ENCODE peak calls at places on chromosomes 4 and X, in five cellular contexts. J is gastrocnemius medialis, P is PC-3, E is upper lobe of right lung, G is bronchial epithelial cell. L is an unnamed sample.

GRCh38 chrX:15838017-15838416 is 16.6 kb downstream of the AP1S2 start:
- DNase-seq in G (no peak), J (no peak), E (no peak), P (peak), L (peak)

GRCh38 chrX:115183980-115184379 is 5.2 kb upstream of the RBMXL3 start:
- DNase-seq in G (no peak), E (no peak), P (peak), J (no peak), L (no peak)

GRCh38 chrX:327660-328126 is 9.1 kb upstream of the GTPBP6 start:
- DNase-seq in G (no peak), J (no peak), E (peak), P (no peak), L (no peak)

GRCh38 chrX:154444001-154444754 is at the start of gene FAM50A:
- DNase-seq in J (peak), G (peak), E (peak), P (peak), L (peak)

GRCh38 chr4:1670279-1670678 is 13.8 kb downstream of the FAM53A start:
- DNase-seq in E (no peak), J (no peak), G (no peak), P (no peak), L (no peak)

GRCh38 chr4:11428161-11428700 is 463 bp downstream of the HS3ST1 start:
- DNase-seq in P (no peak), J (no peak), E (no peak), G (peak), L (no peak)

GRCh38 chr4:57405359-57405758 is 295.2 kb upstream of the IGFBP7 start:
- DNase-seq in G (peak), E (no peak), P (peak), J (no peak), L (peak)

GRCh38 chr4:77669911-77670590 is 64.4 kb downstream of the CXCL13 start:
- DNase-seq in E (no peak), J (no peak), G (no peak), P (no peak), L (no peak)

GRCh38 chrX:20718592-20718991 is 451.9 kb upstream of the RPS6KA3 start:
- DNase-seq in G (no peak), J (no peak), P (no peak), E (no peak), L (no peak)

GRCh38 chr4:99507762-99508161 is 3.1 kb upstream of the C4orf17 start:
- DNase-seq in G (peak), E (no peak), J (no peak), P (peak), L (peak)

GRCh38 chr4:26978387-26979071 is 117.9 kb downstream of the STIM2 start:
- DNase-seq in P (no peak), G (no peak), E (no peak), J (no peak), L (no peak)

GRCh38 chr4:141797966-141798365 is 161.6 kb downstream of the IL15 start:
- DNase-seq in E (no peak), P (peak), G (peak), J (no peak), L (no peak)

GRCh38 chr4:54015421-54016065 is 48.9 kb downstream of the CHIC2 start:
- DNase-seq in P (no peak), G (no peak), E (no peak), J (no peak), L (no peak)

GRCh38 chr4:170089274-170089742 is 448 bp downstream of the AADAT start:
- DNase-seq in P (peak), E (no peak), J (no peak), G (peak), L (peak)

GRCh38 chrX:32673193-32673592 is 538.2 kb downstream of the DMD start:
- DNase-seq in J (no peak), P (peak), G (peak), E (no peak), L (peak)

GRCh38 chrX:20143539-20143938 is 1.9 kb upstream of the EIF1AX start:
- DNase-seq in E (no peak), J (no peak), P (no peak), G (no peak), L (no peak)

GRCh38 chr4:5812506-5813229 is 80.2 kb downstream of the CRMP1 start:
- DNase-seq in P (peak), G (peak), E (no peak), J (no peak), L (peak)

GRCh38 chrX:143306991-143307965 is 210.0 kb downstream of the SPANXN3 start:
- DNase-seq in P (no peak), J (no peak), E (no peak), G (no peak), L (no peak)

GRCh38 chr4:91621446-91621845 is 682.3 kb upstream of the GRID2 start:
- DNase-seq in J (no peak), G (peak), E (no peak), P (peak), L (no peak)

GRCh38 chr4:100289980-100290379 is 99.7 kb upstream of the DDIT4L start:
- DNase-seq in E (no peak), J (no peak), G (peak), P (peak), L (no peak)

GRCh38 chr4:121913667-121914066 is 38.2 kb downstream of the TRPC3 start:
- DNase-seq in G (no peak), J (no peak), E (no peak), P (no peak), L (no peak)

GRCh38 chrX:153766098-153766817 is 2.2 kb downstream of the PLXNB3 start:
- DNase-seq in E (peak), G (peak), P (peak), J (no peak), L (peak)

GRCh38 chr4:128521634-128522253 is 234.1 kb upstream of the PGRMC2 start:
- DNase-seq in J (no peak), E (no peak), G (peak), P (peak), L (no peak)

GRCh38 chrX:110146521-110146920 is 143.6 kb downstream of the TMEM164 start:
- DNase-seq in E (no peak), G (peak), J (no peak), P (peak), L (peak)

GRCh38 chr4:106704253-106704870 is 331.8 kb downstream of the DKK2 start:
- DNase-seq in G (peak), E (no peak), P (no peak), J (no peak), L (no peak)

GRCh38 chrX:119251381-119251780 is 15.3 kb downstream of the PGRMC1 start:
- DNase-seq in J (no peak), P (no peak), E (no peak), G (no peak), L (no peak)

GRCh38 chr4:129095811-129096454 is at the start of gene C4orf33:
- DNase-seq in J (peak), G (peak), P (peak), E (peak), L (peak)

GRCh38 chrX:100447563-100448397 is 37.7 kb upstream of the PCDH19 start:
- DNase-seq in E (no peak), P (peak), G (peak), J (no peak), L (peak)

GRCh38 chr4:185358514-185359433 is 37.0 kb downstream of the LRP2BP start:
- DNase-seq in G (peak), P (peak), J (no peak), E (no peak), L (no peak)

GRCh38 chr4:39480251-39480650 is 21.4 kb downstream of the LIAS start:
- DNase-seq in J (no peak), P (no peak), G (no peak), E (no peak), L (no peak)

GRCh38 chrX:22134681-22135080 is 102.6 kb downstream of the PHEX start:
- DNase-seq in E (no peak), J (no peak), G (peak), P (peak), L (peak)

GRCh38 chr4:42412251-42412650 is 15.0 kb downstream of the SHISA3 start:
- DNase-seq in P (peak), J (no peak), G (peak), E (no peak), L (peak)

GRCh38 chr4:153651041-153651960 is 32.8 kb upstream of the TLR2 start:
- DNase-seq in P (peak), G (peak), J (peak), E (peak), L (peak)

GRCh38 chr4:186627226-186627865 is 72.0 kb upstream of the MTNR1A start:
- DNase-seq in G (peak), E (no peak), P (no peak), J (no peak), L (peak)

GRCh38 chrX:12548341-12548740 is 242.9 kb upstream of the PRPS2 start:
- DNase-seq in E (no peak), G (no peak), J (no peak), P (no peak), L (no peak)

GRCh38 chr4:3320361-3321023 is 27.7 kb downstream of the RGS12 start:
- DNase-seq in J (peak), P (no peak), E (peak), G (no peak), L (no peak)

GRCh38 chrX:34559325-34559724 is 97.8 kb downstream of the TMEM47 start:
- DNase-seq in G (peak), E (no peak), P (no peak), J (no peak), L (peak)

GRCh38 chr4:88523325-88524129 is at the start of gene PYURF:
- DNase-seq in P (peak), J (peak), G (peak), E (peak), L (peak)

GRCh38 chr4:89834486-89835209 is 2.3 kb downstream of the SNCA start:
- DNase-seq in P (no peak), G (no peak), J (no peak), E (no peak), L (no peak)
- TF ChIP-seq CTCF in P (no peak), G (no peak), J (no peak), E (no peak), L (no peak)

GRCh38 chrX:41480508-41481260 is 33.5 kb downstream of the NYX start:
- DNase-seq in J (no peak), G (no peak), P (no peak), E (peak), L (no peak)

GRCh38 chrX:41482153-41482850 is 35.2 kb downstream of the NYX start:
- DNase-seq in J (no peak), G (no peak), E (no peak), P (no peak), L (peak)

GRCh38 chrX:41475611-41476241 is 28.6 kb downstream of the NYX start:
- DNase-seq in P (no peak), G (no peak), E (no peak), J (no peak), L (no peak)

GRCh38 chrX:41478397-41478911 is 31.3 kb downstream of the NYX start:
- DNase-seq in E (no peak), P (peak), J (no peak), G (no peak), L (no peak)

DNA sequence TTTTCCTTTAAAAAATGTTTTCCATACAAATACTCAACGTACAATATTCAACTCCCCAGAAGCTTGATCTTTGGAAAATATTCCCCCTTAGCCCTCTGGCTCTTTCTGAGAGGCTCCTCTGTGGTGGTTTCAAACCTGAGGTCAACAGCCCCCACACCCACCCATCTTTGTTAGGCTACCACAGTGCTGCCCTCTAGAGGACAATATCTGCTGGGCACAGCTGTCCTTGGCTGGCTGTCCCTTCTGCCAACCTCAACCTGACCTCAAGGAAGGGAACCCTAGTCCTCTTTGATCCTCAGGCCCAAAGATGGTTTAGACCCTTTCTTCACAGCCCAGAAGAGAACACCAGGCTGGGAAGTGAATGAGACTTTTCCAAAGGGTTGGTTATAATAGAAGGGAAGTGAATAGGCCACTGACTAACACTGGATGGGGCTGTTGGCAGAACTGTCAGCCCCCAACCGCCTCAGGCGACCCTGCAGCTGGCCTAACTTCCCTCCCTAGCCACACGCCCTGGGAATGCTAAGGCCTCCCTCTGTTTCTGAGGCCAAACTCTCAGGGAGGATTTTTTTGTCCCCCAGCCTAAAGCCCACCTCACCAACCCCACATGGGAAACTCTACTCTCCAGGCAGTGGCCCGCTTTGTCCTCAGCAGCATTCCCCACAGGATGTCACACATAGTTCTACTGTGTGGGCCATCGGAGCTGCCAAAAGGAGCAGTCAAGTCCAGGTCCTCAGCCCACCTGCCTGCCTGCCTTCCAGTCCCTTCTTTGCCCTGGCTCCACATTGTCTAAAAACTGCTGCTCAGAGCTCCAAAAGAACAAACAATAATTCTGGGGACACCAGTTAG is 34.3 kb downstream of the NYX start:
- DNase-seq in G (peak), E (no peak), J (peak), P (peak), L (peak)
- TF ChIP-seq CTCF in G (peak), E (peak), J (no peak), P (peak), L (peak)

GRCh38 chr4:180962268-180962667 is 1280.9 kb upstream of the TENM3 start:
- DNase-seq in J (no peak), E (no peak), G (no peak), P (no peak), L (no peak)

GRCh38 chr4:180960758-180961401 is 1282.3 kb upstream of the TENM3 start:
- DNase-seq in G (no peak), J (no peak), E (no peak), P (no peak), L (peak)
- TF ChIP-seq CTCF in G (no peak), J (no peak), E (no peak), P (no peak), L (no peak)

GRCh38 chr4:7462509-7462971 is 27.8 kb upstream of the PSAPL1 start:
- DNase-seq in G (peak), J (no peak), P (peak), E (no peak), L (peak)
- TF ChIP-seq CTCF in G (peak), J (no peak), P (peak), E (no peak), L (peak)

GRCh38 chrX:45952030-45952429 is 593.2 kb downstream of the ZNF674 start:
- DNase-seq in P (peak), G (peak), E (no peak), J (no peak), L (no peak)
- TF ChIP-seq CTCF in P (peak), G (no peak), E (no peak), J (no peak), L (no peak)

GRCh38 chr4:86613734-86614133 is 19.6 kb downstream of the PTPN13 start:
- DNase-seq in J (no peak), E (no peak), G (no peak), P (no peak), L (no peak)

GRCh38 chr4:86606809-86607208 is 12.7 kb downstream of the PTPN13 start:
- DNase-seq in J (no peak), G (no peak), P (no peak), E (no peak), L (no peak)

GRCh38 chr4:86603486-86603885 is 9.4 kb downstream of the PTPN13 start:
- DNase-seq in P (no peak), E (no peak), G (no peak), J (no peak), L (no peak)

GRCh38 chr4:86608757-86609375 is 14.8 kb downstream of the PTPN13 start:
- DNase-seq in E (no peak), J (no peak), P (no peak), G (no peak), L (no peak)
- TF ChIP-seq CTCF in E (no peak), J (no peak), P (no peak), G (no peak), L (no peak)

DNA sequence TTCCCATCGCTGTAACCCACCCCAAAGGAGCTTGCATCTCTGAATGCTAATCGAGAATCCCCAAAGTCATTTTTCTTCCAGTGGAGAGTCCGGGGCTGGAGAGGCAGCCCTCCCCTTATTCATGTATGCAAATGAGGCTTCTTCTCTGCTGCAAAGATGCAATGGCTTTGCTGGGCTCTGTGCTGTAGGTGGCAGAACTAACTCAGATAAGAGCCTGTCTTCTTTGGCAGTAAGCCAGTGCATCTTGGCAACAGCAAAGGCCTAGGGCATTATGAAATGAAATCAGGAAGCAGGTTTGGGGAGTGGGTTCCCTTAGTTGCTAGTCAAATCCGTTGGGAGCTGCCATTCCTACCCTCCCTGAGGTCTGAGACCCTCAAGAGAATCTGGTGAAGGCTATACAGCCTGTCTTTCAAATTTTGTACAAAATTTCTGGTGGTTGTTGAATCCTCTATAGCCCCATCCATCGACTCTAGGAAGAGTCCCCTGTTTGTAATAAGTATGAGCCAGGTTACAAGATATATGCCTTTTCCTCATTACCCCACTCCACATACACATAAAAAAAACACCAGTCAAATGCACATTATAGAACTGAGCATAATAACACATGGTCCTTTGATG is 290.6 kb upstream of the TAPT1 start:
- DNase-seq in P (peak), E (no peak), G (no peak), J (no peak), L (peak)
- TF ChIP-seq CTCF in P (peak), E (peak), G (no peak), J (no peak), L (peak)

DNA sequence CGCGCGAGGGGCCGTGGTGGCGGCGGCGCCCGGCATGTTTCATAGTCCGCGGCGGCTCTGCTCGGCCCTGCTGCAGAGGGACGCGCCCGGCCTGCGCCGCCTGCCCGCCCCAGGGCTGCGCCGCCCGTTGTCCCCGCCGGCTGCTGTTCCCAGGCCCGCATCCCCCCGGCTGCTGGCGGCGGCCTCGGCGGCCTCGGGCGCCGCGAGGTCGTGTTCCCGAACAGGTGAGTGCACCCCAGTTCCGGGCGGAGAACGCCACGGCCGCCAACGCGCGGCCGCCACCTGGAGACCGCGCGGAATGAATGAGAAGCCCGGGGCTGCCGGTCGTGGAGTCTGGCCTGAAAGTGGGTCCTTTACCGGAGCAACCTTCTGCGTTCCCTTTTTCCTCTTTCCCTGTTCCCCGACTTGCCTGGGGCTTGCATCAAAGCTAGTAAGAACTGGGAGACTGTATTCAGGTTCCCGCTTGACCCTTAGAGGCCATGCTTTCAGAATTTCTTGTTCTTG is 419 bp downstream of the NOCT start:
- DNase-seq in E (peak), P (no peak), G (no peak), J (peak), L (peak)
- TF ChIP-seq CTCF in E (no peak), P (no peak), G (no peak), J (no peak), L (no peak)

GRCh38 chrX:23623797-23624196 is 43.5 kb upstream of the PRDX4 start:
- DNase-seq in J (no peak), P (no peak), E (no peak), G (no peak), L (no peak)

GRCh38 chrX:23631136-23631535 is 36.2 kb upstream of the PRDX4 start:
- DNase-seq in P (no peak), G (no peak), J (no peak), E (no peak), L (no peak)

GRCh38 chrX:23621621-23622265 is 45.5 kb upstream of the PRDX4 start:
- DNase-seq in E (no peak), J (peak), P (no peak), G (no peak), L (no peak)

DNA sequence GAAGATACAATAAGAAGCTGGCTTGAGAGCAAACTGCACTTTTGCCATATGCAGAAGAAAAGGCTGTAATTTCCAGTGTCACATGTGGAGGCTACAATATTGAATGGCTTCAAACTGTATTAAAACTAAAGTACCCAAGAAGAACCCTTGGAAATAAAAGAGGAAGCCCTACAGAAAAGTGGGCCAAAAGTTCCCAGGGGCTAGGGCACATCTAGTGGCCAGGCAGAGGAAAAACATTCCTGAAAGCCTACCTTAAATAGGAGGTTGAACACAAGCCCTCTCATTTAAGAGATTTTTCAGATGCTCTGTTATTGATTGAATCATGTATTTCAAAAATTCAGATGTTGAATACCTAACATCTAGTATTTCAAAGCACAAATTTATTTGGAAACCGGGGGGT is 40.6 kb upstream of the PRDX4 start:
- DNase-seq in P (no peak), J (no peak), G (no peak), E (no peak), L (no peak)
- TF ChIP-seq CTCF in P (peak), J (no peak), G (no peak), E (no peak), L (no peak)